ENCODE peak calls at places on chromosomes 6 and 20, in six cellular contexts. H is CD4-positive, alpha-beta memory T cell; J is prostate gland; U is aorta; R is HCT116; P is dorsolateral prefrontal cortex. Q is an unnamed sample.
A peak's percentile ranks its signal among the peaks of the same experiment; 100 is the strongest.

GRCh38 chr6:113707194-113707593 is 150.0 kb upstream of the MARCKS start:
- DNase-seq in H (no peak), J (no peak), U (no peak), R (no peak), P (no peak), Q (no peak)

GRCh38 chr6:123589317-123589716 is 47.4 kb downstream of the TRDN start:
- DNase-seq in H (no peak), J (no peak), U (no peak), R (no peak), P (no peak), Q (no peak)

GRCh38 chr6:107819976-107820551 is 4.0 kb downstream of the SCML4 start:
- DNase-seq in H (peak; percentile 45), J (peak; percentile 12), U (no peak), R (no peak), P (no peak), Q (no peak)

GRCh38 chr6:116536216-116536621 is 9.3 kb downstream of the TRAPPC3L start:
- DNase-seq in H (peak; percentile 54), J (peak; percentile 33), U (no peak), R (peak; percentile 64), P (no peak), Q (peak; percentile 86)

GRCh38 chr6:154241570-154241969 is 115.0 kb downstream of the IPCEF1 start:
- DNase-seq in H (no peak), J (no peak), U (no peak), R (no peak), P (no peak), Q (no peak)

GRCh38 chr6:21240709-21241108 is 352.8 kb upstream of the SOX4 start:
- DNase-seq in H (no peak), J (no peak), U (no peak), R (no peak), P (no peak), Q (no peak)

GRCh38 chr6:146915671-146916127 is 288.5 kb upstream of the STXBP5 start:
- DNase-seq in H (no peak), J (no peak), U (no peak), R (no peak), P (no peak), Q (peak; percentile 8)

GRCh38 chr6:42402184-42402583 is 49.5 kb downstream of the TRERF1 start:
- DNase-seq in H (no peak), J (no peak), U (no peak), R (peak; percentile 58), P (no peak), Q (no peak)

GRCh38 chr6:26400626-26401025 is 1.4 kb upstream of the BTN3A1 start:
- DNase-seq in H (no peak), J (no peak), U (no peak), R (no peak), P (no peak), Q (no peak)

GRCh38 chr20:12113468-12114371 is 196.0 kb downstream of the BTBD3 start:
- DNase-seq in H (no peak), J (peak; percentile 77), U (no peak), R (no peak), P (no peak), Q (no peak)

GRCh38 chr6:83183082-83183828 is 9.8 kb downstream of the PGM3 start:
- DNase-seq in H (no peak), J (no peak), U (no peak), R (no peak), P (no peak), Q (no peak)

GRCh38 chr6:168785720-168786511 is 344.9 kb downstream of the SMOC2 start:
- DNase-seq in H (no peak), J (no peak), U (no peak), R (no peak), P (no peak), Q (no peak)

GRCh38 chr6:31834367-31834703 is 6.8 kb downstream of the HSPA1B start:
- DNase-seq in H (peak; percentile 72), J (peak; percentile 81), U (peak; percentile 95), R (peak; percentile 77), P (peak; percentile 88), Q (no peak)

GRCh38 chr6:42898891-42899361 is 16.9 kb upstream of the PTCRA start:
- DNase-seq in H (peak; percentile 62), J (peak; percentile 73), U (no peak), R (peak; percentile 64), P (peak; percentile 57), Q (no peak)

GRCh38 chr6:143579703-143580102 is 68.2 kb upstream of the FUCA2 start:
- DNase-seq in H (no peak), J (no peak), U (peak; percentile 88), R (no peak), P (no peak), Q (peak; percentile 29)

GRCh38 chr6:136567688-136568087 is 17.5 kb upstream of the MAP7 start:
- DNase-seq in H (no peak), J (no peak), U (no peak), R (no peak), P (no peak), Q (no peak)

GRCh38 chr6:21438237-21438985 is 155.1 kb upstream of the SOX4 start:
- DNase-seq in H (no peak), J (no peak), U (no peak), R (no peak), P (no peak), Q (no peak)

GRCh38 chr6:73309534-73309783 is 44.6 kb downstream of the DPPA5 start:
- DNase-seq in H (no peak), J (no peak), U (no peak), R (no peak), P (no peak), Q (no peak)

GRCh38 chr20:32344835-32345506 is 13.2 kb upstream of the ASXL1 start:
- DNase-seq in H (no peak), J (no peak), U (no peak), R (no peak), P (no peak), Q (no peak)

GRCh38 chr6:18432619-18433018 is 45.5 kb downstream of the RNF144B start:
- DNase-seq in H (no peak), J (no peak), U (no peak), R (no peak), P (no peak), Q (no peak)

GRCh38 chr6:112342511-112342910 is 4.6 kb upstream of the RFPL4B start:
- DNase-seq in H (no peak), J (no peak), U (no peak), R (no peak), P (no peak), Q (no peak)

GRCh38 chr6:46269447-46270229 is 98.9 kb upstream of the ENPP5 start:
- DNase-seq in H (no peak), J (no peak), U (no peak), R (no peak), P (peak; percentile 41), Q (no peak)

GRCh38 chr6:84876723-84877514 is 112.5 kb upstream of the TBX18 start:
- DNase-seq in H (no peak), J (no peak), U (no peak), R (no peak), P (no peak), Q (no peak)

GRCh38 chr20:44701116-44701865 is 13.9 kb upstream of the CCN5 start:
- DNase-seq in H (no peak), J (no peak), U (no peak), R (no peak), P (no peak), Q (no peak)

DNA sequence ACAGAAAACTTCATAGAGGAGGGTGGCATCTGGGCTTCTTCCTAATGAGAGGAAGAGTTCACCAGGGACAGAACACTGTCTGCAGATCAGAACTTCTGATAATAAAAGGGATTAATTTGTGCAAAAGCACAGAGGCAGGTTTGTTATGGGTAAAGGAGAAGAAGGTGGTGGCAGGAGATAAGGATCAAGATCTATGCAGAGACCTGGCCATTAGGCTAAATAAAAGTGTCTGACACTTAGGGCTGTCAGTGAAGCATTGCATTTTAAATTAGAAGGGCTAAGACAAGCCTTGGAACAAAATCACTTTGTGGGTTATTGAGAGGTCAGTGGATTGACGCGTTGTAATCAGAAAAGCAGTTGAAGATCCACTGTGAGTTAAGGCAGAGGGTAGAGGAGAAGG is 76.7 kb downstream of the MAP3K4 start:
- DNase-seq in H (no peak), J (no peak), U (no peak), R (no peak), P (no peak), Q (no peak)
- H3K27ac ChIP-seq in H (no peak overlapping the region), J (no peak overlapping the region), U (no peak overlapping the region), R (no peak overlapping the region), P (no peak overlapping the region), Q (no peak overlapping the region)

DNA sequence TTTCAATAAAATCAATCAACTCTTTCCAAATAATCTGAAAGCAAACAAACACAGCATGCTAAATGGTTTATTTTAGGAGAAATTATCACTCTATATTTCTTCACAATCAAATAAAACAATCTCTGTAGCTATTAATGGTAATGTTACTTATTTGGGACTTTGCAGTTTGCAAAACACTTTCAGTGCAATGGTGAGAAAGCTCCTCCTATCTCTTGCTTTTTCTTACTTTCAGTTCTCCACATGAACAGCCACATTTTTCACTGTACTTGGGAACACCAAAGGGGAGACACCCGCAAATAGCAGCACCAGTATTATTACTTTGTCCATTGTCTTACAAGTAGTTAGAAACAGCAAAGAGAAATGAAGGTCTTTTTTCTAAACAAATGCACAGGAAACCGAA is 92.4 kb downstream of the DST start:
- DNase-seq in H (no peak), J (no peak), U (no peak), R (no peak), P (no peak), Q (no peak)
- H3K27ac ChIP-seq in H (no peak overlapping the region), J (no peak overlapping the region), U (no peak overlapping the region), R (no peak overlapping the region), P (no peak overlapping the region), Q (no peak overlapping the region)

DNA sequence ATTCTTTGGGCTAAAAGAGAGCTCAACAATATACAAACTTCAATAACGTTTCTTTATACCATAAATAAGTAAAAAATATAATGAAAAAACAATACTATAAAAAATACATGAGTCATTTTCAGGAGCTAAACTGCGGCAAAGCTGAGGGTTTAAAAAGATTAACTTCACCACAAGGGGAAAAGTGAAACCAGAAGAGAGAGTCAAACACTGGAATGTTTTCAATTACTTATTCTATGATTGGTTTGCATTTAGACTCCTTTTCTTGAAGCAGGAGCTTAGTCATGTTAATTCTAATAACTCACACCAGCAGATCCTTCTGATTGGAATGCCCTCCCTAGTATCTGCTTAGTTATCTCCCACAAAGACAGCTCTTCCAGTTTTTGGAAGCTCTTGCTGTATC is 627.3 kb downstream of the UTRN start:
- DNase-seq in H (no peak), J (no peak), U (no peak), R (no peak), P (no peak), Q (peak; percentile 31)
- H3K27ac ChIP-seq in H (no peak overlapping the region), J (no peak overlapping the region), U (no peak overlapping the region), R (peak overlapping the region; percentile 90), P (no peak overlapping the region), Q (no peak overlapping the region)

DNA sequence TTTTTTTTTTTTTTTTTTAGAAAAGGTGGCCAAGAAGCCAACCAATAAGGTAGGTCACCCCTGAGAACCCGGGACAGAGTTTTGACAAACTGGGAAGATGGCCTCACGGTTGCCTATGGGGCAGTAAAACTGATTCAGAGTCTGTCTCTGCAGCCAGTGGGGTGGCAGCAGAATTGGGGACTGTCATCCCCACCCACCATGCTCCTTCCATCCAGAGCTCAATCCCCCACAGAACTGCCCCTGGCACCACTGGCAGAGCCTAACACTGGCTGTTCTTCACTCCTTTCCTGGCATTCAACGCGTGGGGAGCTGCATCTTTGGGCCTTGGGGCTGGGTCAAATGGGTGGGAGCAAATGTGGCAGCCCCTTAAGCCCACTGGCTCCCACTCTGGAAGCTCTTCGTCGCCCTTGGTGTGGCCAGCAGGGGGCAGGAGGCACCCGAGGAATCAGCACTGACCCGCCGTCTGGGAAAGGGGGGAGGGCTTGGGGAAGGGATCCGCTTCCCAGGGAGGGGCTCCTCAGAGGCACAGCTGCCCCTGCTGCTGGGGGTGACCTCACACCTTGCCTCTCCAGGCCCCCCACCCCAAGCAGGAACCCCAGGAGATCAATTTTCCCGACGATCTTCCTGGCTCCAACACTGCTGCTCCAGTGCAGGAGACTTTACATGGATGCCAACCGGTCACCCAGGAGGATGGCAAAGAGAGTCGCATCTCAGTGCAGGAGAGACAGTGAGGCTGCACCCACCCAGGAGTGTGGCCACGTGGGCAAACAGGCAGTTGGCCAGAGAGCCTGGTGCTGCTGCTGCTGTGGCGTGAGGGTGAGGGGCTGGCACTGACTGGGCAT is 10.4 kb downstream of the CD40 start:
- DNase-seq in H (no peak), J (no peak), U (peak; percentile 78), R (no peak), P (peak; percentile 40), Q (no peak)
- H3K27ac ChIP-seq in H (no peak overlapping the region), J (no peak overlapping the region), U (no peak overlapping the region), R (no peak overlapping the region), P (no peak overlapping the region), Q (no peak overlapping the region)